ENCODE peak calls at places on chromosomes 5 and 9, in five cellular contexts. P is stomach, N is heart left ventricle, B is body of pancreas, T is NB4. E is an unnamed sample.

GRCh38 chr5:37111426-37112382 is 137.5 kb downstream of the CPLANE1 start:
- DNase-seq in P (no peak), N (no peak), B (no peak), T (peak), E (peak)

GRCh38 chr9:68515304-68516017 is 25.2 kb downstream of the TMEM252 start:
- DNase-seq in P (peak), N (no peak), B (no peak), T (no peak), E (no peak)

GRCh38 chr5:76303917-76304316 is 99.2 kb upstream of the IQGAP2 start:
- DNase-seq in P (peak), N (no peak), B (peak), T (no peak), E (peak)

GRCh38 chr9:130696996-130697395 is 3.4 kb downstream of the EXOSC2 start:
- DNase-seq in P (no peak), N (no peak), B (no peak), T (no peak), E (no peak)

GRCh38 chr5:142512680-142513042 is 173.2 kb downstream of the FGF1 start:
- DNase-seq in P (no peak), N (no peak), B (no peak), T (no peak), E (no peak)

GRCh38 chr9:101226161-101226560 is 158.6 kb downstream of the BAAT start:
- DNase-seq in P (no peak), N (no peak), B (no peak), T (no peak), E (no peak)

GRCh38 chr5:106392766-106393165 is 1278.0 kb downstream of the EFNA5 start:
- DNase-seq in P (no peak), N (no peak), B (no peak), T (no peak), E (no peak)

GRCh38 chr9:88741335-88741734 is 206.4 kb downstream of the NXNL2 start:
- DNase-seq in P (no peak), N (no peak), B (no peak), T (peak), E (no peak)

GRCh38 chr5:160450164-160450932 is 28.7 kb downstream of the PTTG1 start:
- DNase-seq in P (no peak), N (no peak), B (no peak), T (no peak), E (no peak)

GRCh38 chr9:88947581-88948573 is 43.4 kb upstream of the S1PR3 start:
- DNase-seq in P (no peak), N (no peak), B (no peak), T (no peak), E (no peak)

GRCh38 chr5:31854181-31854624 is 215.3 kb downstream of the PDZD2 start:
- DNase-seq in P (no peak), N (peak), B (peak), T (no peak), E (peak)
- TF ChIP-seq POLR2A in P (no peak), N (no peak), B (peak), T (no peak), E (no peak)

GRCh38 chr5:42756630-42757601 is at the start of gene CCDC152:
- DNase-seq in P (peak), N (peak), B (peak), T (no peak), E (peak)
- TF ChIP-seq POLR2A in P (no peak), N (no peak), B (no peak), T (no peak), E (no peak)

DNA sequence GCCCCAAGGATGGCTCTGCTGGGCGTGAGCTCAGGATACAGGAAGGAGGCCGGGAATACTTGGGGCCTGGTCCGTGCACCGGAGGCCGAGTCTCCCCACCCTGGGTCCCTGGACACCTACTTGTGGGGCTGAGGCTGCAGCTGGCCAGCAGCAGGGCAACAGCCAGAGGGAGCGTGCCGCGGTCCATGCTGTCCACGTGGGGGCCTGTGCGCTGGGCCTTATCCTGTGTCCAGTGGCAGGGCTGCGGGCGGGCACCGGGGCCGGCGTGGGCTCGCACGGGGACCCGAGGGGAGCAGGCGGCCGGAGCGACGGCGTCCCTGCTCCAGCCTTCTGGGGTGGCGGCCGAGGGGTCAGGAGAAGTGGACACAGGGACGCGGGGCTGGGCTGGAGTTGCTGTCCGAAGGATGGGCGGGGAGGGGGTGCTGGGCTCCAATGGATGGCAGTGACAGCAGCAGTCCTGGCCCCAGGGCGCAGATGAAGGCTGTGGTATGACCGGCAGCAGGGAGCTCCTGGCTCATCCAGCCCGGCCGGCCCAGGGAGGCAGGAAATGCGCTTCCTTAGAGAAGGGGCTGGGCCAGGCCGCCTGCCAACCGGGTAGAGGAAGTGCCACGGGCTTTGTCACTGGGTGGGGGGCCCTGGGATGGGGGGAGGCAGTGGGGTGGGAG is at the start of gene ENG:
- DNase-seq in P (peak), N (peak), B (peak), T (no peak), E (peak)
- TF ChIP-seq POLR2A in P (no peak), N (peak), B (peak), T (no peak), E (no peak)

GRCh38 chr9:133120343-133121199 is 469 bp downstream of the RALGDS start:
- DNase-seq in P (no peak), N (no peak), B (peak), T (no peak), E (peak)
- TF ChIP-seq POLR2A in P (no peak), N (no peak), B (peak), T (no peak), E (peak)

GRCh38 chr9:35533398-35533797 is 43.5 kb downstream of the RUSC2 start:
- DNase-seq in P (no peak), N (no peak), B (no peak), T (no peak), E (no peak)

GRCh38 chr9:35537898-35538297 is 48.0 kb downstream of the RUSC2 start:
- DNase-seq in P (no peak), N (peak), B (no peak), T (no peak), E (no peak)

GRCh38 chr9:35540315-35540714 is 50.4 kb downstream of the RUSC2 start:
- DNase-seq in P (no peak), N (no peak), B (no peak), T (no peak), E (no peak)

DNA sequence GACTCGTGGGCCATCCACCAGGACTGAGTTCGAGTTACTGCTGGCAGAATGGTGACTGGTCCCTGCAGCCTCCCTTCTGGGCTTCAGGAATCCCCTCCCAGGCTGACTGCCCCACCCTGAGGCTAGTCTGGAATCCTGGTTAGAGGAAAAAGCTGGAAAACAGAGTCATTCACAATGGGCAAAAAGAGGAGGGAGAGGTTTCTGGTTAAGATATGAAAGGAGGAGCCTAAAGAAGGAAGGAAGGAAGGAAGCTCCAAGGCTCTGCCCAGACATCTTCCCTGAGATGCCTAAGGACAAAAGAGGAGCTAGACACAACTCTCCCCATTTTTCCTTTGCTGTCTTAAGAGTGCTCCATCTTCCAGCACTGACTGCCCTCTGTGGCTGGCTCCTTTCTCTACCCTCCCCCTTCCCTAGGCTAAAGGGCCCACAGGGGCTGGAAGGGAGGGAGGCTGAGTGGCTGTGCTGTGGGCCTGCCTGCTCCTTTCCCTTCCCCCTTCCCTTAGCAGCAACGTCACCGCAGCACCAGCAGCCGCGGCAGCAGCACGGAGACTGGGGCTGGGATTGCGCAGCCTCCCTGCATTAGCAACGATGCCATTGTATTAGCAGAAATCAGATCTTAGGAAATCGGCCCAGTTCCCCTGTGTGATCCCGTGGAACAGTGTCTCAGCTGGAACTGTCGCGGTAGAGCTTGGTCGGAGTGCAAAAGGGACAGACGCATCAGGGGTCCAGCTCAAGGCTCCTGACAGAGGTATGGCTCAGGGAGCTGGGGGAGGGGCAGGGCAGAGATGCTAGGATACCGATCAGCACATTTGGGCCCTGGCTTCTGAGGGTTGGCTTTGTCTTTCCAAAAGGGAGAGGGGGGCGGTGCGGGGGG is 48.7 kb downstream of the RUSC2 start:
- DNase-seq in P (peak), N (peak), B (peak), T (peak), E (peak)
- TF ChIP-seq POLR2A in P (no peak), N (peak), B (peak), T (no peak), E (peak)

GRCh38 chr5:59587489-59588337 is 305.8 kb downstream of the PDE4D start:
- DNase-seq in P (peak), N (peak), B (peak), T (no peak), E (peak)
- TF ChIP-seq POLR2A in P (no peak), N (no peak), B (no peak), T (no peak), E (no peak)

GRCh38 chr5:141475625-141476131 is at the start of gene PCDHGC3:
- DNase-seq in P (peak), N (peak), B (peak), T (peak), E (peak)
- TF ChIP-seq POLR2A in P (no peak), N (peak), B (peak), T (no peak), E (no peak)

E was measured in thyroid gland.